ENCODE peak calls at places on chromosome 14, in four cellular contexts. One of them, this sample, is unnamed.

GRCh38 chr14:67167420-67168109 is 21.7 kb upstream of the GARIN2 start:
- DNase-seq in left lung: no peak
- DNase-seq in progenitor cell of endocrine pancreas: no peak
- DNase-seq in uterus: no peak
- DNase-seq in this sample: no peak

GRCh38 chr14:88599761-88600439 is 37.1 kb downstream of the ZC3H14 start:
- DNase-seq in left lung: no peak
- DNase-seq in progenitor cell of endocrine pancreas: no peak
- DNase-seq in uterus: no peak
- DNase-seq in this sample: no peak

GRCh38 chr14:61308198-61308597 is 13.2 kb upstream of the PRKCH start:
- DNase-seq in left lung: no peak
- DNase-seq in progenitor cell of endocrine pancreas: no peak
- DNase-seq in uterus: no peak
- DNase-seq in this sample: no peak

GRCh38 chr14:79971330-79971729 is 240.0 kb downstream of the DIO2 start:
- DNase-seq in left lung: no peak
- DNase-seq in progenitor cell of endocrine pancreas: no peak
- DNase-seq in uterus: no peak
- DNase-seq in this sample: no peak

GRCh38 chr14:59328410-59328809 is 136.8 kb downstream of the GPR135 start:
- DNase-seq in left lung: no peak
- DNase-seq in progenitor cell of endocrine pancreas: no peak
- DNase-seq in uterus: no peak
- DNase-seq in this sample: no peak

GRCh38 chr14:103427485-103428443 is 42.5 kb downstream of the MARK3 start:
- DNase-seq in left lung: no peak
- DNase-seq in progenitor cell of endocrine pancreas: no peak
- DNase-seq in uterus: peak; percentile 43
- DNase-seq in this sample: no peak

GRCh38 chr14:24398943-24399801 is at the start of gene NYNRIN:
- DNase-seq in left lung: peak; percentile 55
- DNase-seq in progenitor cell of endocrine pancreas: peak; percentile 49
- DNase-seq in uterus: peak; percentile 67
- DNase-seq in this sample: no peak

GRCh38 chr14:73457935-73458218 is 469 bp downstream of the NUMB start:
- DNase-seq in left lung: peak; percentile 60
- DNase-seq in progenitor cell of endocrine pancreas: no peak
- DNase-seq in uterus: no peak
- DNase-seq in this sample: no peak

GRCh38 chr14:58731465-58732330 is 93.9 kb downstream of the DACT1 start:
- DNase-seq in left lung: no peak
- DNase-seq in progenitor cell of endocrine pancreas: no peak
- DNase-seq in uterus: no peak
- DNase-seq in this sample: no peak

GRCh38 chr14:90509403-90509802 is 112.6 kb downstream of the CALM1 start:
- DNase-seq in left lung: no peak
- DNase-seq in progenitor cell of endocrine pancreas: no peak
- DNase-seq in uterus: no peak
- DNase-seq in this sample: no peak
- TF ChIP-seq CTCF in left lung: no peak
- TF ChIP-seq CTCF in progenitor cell of endocrine pancreas: no peak
- TF ChIP-seq CTCF in uterus: no peak
- TF ChIP-seq CTCF in this sample: no peak

DNA sequence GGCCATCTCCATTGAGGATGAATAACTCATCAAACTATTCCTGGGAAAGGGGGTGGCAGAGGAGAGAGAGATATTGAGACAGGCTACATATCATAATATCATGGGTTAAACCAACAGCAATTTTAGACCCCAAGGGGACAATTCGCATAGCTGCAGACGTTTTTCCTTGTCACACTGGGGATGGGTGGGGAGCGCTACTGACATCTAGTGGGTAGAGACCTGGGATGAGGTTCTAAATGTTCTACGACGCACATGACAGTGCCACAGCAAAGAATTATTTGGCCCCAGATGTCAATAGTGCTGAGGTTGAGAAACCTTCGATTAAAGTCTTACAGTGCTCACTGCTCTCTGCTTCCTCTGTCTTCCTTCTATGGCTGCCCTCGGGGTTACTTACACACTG is 425.6 kb downstream of the NRXN3 start:
- DNase-seq in left lung: no peak
- DNase-seq in progenitor cell of endocrine pancreas: no peak
- DNase-seq in uterus: no peak
- DNase-seq in this sample: no peak
- TF ChIP-seq CTCF in left lung: no peak
- TF ChIP-seq CTCF in progenitor cell of endocrine pancreas: peak; percentile 34
- TF ChIP-seq CTCF in uterus: no peak
- TF ChIP-seq CTCF in this sample: no peak

GRCh38 chr14:65204056-65204455 is 101.7 kb upstream of the MAX start:
- DNase-seq in left lung: no peak
- DNase-seq in progenitor cell of endocrine pancreas: no peak
- DNase-seq in uterus: no peak
- DNase-seq in this sample: no peak

GRCh38 chr14:65203574-65203973 is 101.3 kb upstream of the MAX start:
- DNase-seq in left lung: no peak
- DNase-seq in progenitor cell of endocrine pancreas: no peak
- DNase-seq in uterus: no peak
- DNase-seq in this sample: no peak

GRCh38 chr14:65198346-65198745 is 96.0 kb upstream of the MAX start:
- DNase-seq in left lung: no peak
- DNase-seq in progenitor cell of endocrine pancreas: no peak
- DNase-seq in uterus: no peak
- DNase-seq in this sample: no peak

GRCh38 chr14:65195042-65195719 is 92.9 kb upstream of the MAX start:
- DNase-seq in left lung: no peak
- DNase-seq in progenitor cell of endocrine pancreas: no peak
- DNase-seq in uterus: no peak
- DNase-seq in this sample: no peak

DNA sequence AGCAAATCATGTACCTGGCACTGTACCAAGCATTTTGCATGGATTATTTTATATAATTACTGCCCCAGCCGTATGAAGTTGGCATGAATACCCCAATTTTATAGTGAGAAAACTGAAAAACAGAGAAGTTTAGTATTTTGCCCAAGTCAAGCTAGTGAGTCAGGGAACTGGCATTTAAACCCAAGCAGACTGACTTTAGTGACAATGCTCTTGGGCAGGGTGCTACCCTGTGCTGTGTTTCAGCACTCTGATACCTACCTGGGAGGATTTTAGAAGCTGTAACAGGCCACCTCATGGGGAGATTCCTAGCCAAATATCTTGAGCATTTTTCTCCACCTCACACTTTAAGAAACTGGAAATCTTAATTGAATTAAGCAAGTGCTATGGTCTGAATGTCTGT is 98.1 kb upstream of the MAX start:
- DNase-seq in left lung: no peak
- DNase-seq in progenitor cell of endocrine pancreas: no peak
- DNase-seq in uterus: no peak
- DNase-seq in this sample: no peak
- TF ChIP-seq CTCF in left lung: no peak
- TF ChIP-seq CTCF in progenitor cell of endocrine pancreas: no peak
- TF ChIP-seq CTCF in uterus: no peak
- TF ChIP-seq CTCF in this sample: no peak

DNA sequence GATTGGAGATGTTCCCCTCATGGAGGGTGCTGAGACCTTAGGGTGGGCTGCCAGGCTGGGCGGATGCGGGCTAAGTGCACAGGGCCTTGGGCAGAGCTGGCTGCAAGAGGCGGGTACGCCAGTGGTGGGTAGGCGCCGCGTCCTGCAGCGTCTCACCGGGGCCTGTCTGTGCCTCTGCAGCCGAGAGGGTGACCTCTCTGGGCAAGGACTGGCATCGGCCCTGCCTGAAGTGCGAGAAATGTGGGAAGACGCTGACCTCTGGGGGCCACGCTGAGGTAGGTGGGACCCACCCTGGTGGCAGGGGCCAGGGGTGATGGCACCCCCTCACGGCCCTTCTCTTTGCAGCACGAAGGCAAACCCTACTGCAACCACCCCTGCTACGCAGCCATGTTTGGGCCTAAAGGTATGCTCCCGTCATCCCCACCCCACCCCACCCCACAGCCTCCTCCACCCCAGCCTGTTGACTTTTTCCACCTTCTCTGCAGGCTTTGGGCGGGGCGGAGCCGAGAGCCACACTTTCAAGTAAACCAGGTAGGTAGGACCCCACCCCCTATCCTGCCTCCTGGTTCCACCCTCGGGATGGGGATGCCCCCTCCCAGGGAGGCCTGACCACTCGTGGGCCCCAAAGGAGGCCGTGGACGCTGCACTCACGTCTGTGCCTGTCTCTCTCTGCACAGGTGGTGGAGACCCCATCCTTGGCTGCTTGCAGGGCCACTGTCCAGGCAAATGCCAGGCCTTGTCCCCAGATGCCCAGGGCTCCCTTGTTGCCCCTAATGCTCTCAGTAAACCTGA is 1.5 kb downstream of the CRIP1 start:
- DNase-seq in left lung: peak; percentile 76
- DNase-seq in progenitor cell of endocrine pancreas: no peak
- DNase-seq in uterus: no peak
- DNase-seq in this sample: no peak
- TF ChIP-seq CTCF in left lung: no peak
- TF ChIP-seq CTCF in progenitor cell of endocrine pancreas: no peak
- TF ChIP-seq CTCF in uterus: no peak
- TF ChIP-seq CTCF in this sample: no peak

GRCh38 chr14:106308839-106309389 is 782.5 kb downstream of the TMEM121 start:
- DNase-seq in left lung: peak; percentile 37
- DNase-seq in progenitor cell of endocrine pancreas: no peak
- DNase-seq in uterus: no peak
- DNase-seq in this sample: peak; percentile 70
- TF ChIP-seq CTCF in left lung: peak; percentile 26
- TF ChIP-seq CTCF in progenitor cell of endocrine pancreas: peak; percentile 22
- TF ChIP-seq CTCF in uterus: no peak
- TF ChIP-seq CTCF in this sample: peak; percentile 94

GRCh38 chr14:75295061-75295461 is 16.4 kb downstream of the FOS start:
- DNase-seq in left lung: peak; percentile 84
- DNase-seq in progenitor cell of endocrine pancreas: peak; percentile 25
- DNase-seq in uterus: peak; percentile 65
- DNase-seq in this sample: no peak
- TF ChIP-seq CTCF in left lung: no peak
- TF ChIP-seq CTCF in progenitor cell of endocrine pancreas: no peak
- TF ChIP-seq CTCF in uterus: no peak
- TF ChIP-seq CTCF in this sample: no peak

DNA sequence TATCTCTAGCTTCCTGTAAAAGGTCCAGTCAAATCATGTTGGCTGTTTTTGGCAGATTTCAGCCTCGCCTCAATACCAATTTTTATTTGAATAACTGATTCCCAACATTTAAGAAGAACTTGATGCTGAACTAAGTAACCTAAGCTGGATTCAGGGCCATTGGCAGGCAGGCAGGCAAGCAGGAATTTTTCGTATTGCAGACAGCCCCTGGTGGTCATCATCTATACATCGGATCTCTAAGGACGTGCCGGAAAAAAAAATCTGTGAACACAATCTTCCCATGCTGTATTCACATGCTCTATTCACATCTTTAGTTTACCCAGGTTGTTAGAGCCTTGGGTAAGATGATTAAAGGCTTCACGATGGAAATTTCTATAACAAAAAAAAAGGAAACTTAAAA is 7.0 kb downstream of the VCPKMT start:
- DNase-seq in left lung: no peak
- DNase-seq in progenitor cell of endocrine pancreas: no peak
- DNase-seq in uterus: no peak
- DNase-seq in this sample: no peak
- TF ChIP-seq CTCF in left lung: no peak
- TF ChIP-seq CTCF in progenitor cell of endocrine pancreas: peak; percentile 48
- TF ChIP-seq CTCF in uterus: no peak
- TF ChIP-seq CTCF in this sample: no peak

DNA sequence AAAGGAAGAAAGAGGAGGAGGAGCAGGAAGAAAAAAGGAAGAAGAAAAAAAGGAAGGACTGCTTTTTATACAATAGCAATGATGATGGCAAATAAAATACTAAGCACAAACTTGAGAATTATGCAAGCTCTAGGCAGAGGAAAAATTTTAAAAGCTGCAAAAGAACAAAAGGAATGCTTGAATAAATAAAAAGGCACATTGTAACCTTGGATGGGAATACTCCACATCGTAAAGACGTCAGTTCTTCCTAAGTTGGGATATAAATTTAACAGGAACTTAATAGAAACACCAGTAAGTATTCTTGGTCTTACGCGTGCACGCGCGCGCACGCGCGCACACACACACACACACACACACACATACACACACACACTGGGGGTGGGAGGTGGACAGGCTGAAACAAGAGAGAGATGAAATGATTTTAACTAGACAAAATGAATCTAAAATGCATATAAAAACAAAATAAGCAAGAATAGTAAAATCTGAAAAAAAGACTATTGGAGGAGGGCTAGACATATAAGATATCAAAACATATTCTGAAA is 43.0 kb downstream of the SERPINA3 start:
- DNase-seq in left lung: no peak
- DNase-seq in progenitor cell of endocrine pancreas: no peak
- DNase-seq in uterus: no peak
- DNase-seq in this sample: no peak
- TF ChIP-seq CTCF in left lung: no peak
- TF ChIP-seq CTCF in progenitor cell of endocrine pancreas: no peak
- TF ChIP-seq CTCF in uterus: no peak
- TF ChIP-seq CTCF in this sample: no peak

This sample was measured in CD14-positive monocyte.